ENCODE peak calls at places on chromosomes 5 and 9, in seven cellular contexts. V is choroid plexus epithelial cell; W is Calu3; P is activated T-cell treated with anti-CD3 and anti-CD28 coated beads, Interleukin-2, amount 50 U/mL, for 72 hours; X is SJSA1; J is KG1; L is iPS-NIHi11. K is an unnamed sample.

GRCh38 chr5:135481387-135481786 is 29.2 kb upstream of the TIFAB start:
- DNase-seq in W (no peak), X (no peak), J (peak), V (no peak), P (no peak), L (no peak), K (no peak)

GRCh38 chr9:29214702-29215248 is 1641.5 kb upstream of the C9orf72 start:
- DNase-seq in X (no peak), V (no peak), P (no peak), W (no peak), L (peak), J (no peak), K (peak)

GRCh38 chr5:8949908-8950307 is 596.0 kb downstream of the SEMA5A start:
- DNase-seq in J (no peak), L (no peak), X (no peak), V (no peak), W (no peak), P (no peak), K (no peak)

GRCh38 chr5:91403404-91403803 is 20.3 kb upstream of the ARRDC3 start:
- DNase-seq in V (peak), X (no peak), J (no peak), W (no peak), L (no peak), P (no peak), K (no peak)

GRCh38 chr5:141508808-141509611 is 20.1 kb downstream of the PCDHGC5 start:
- DNase-seq in W (no peak), X (peak), J (no peak), V (peak), L (peak), P (peak), K (peak)

GRCh38 chr5:54311178-54311811 is 922 bp upstream of the ARL15 start:
- DNase-seq in X (no peak), W (no peak), P (no peak), J (peak), V (peak), L (no peak), K (peak)

GRCh38 chr5:157172408-157172807 is 6.3 kb upstream of the GARIN3 start:
- DNase-seq in P (peak), J (no peak), X (no peak), W (no peak), V (no peak), L (no peak), K (no peak)

GRCh38 chr5:127757576-127757975 is 54.4 kb downstream of the CCDC192 start:
- DNase-seq in L (peak), V (peak), P (peak), X (peak), W (peak), J (no peak), K (peak)

GRCh38 chr5:158471179-158471924 is 612.4 kb upstream of the CLINT1 start:
- DNase-seq in W (no peak), X (no peak), V (no peak), J (no peak), L (no peak), P (no peak), K (peak)

GRCh38 chr9:38066167-38066906 is 2.7 kb downstream of the SHB start:
- DNase-seq in L (no peak), V (no peak), W (no peak), J (no peak), P (no peak), X (no peak), K (no peak)

GRCh38 chr9:90659626-90660364 is 17.2 kb upstream of the DIRAS2 start:
- DNase-seq in W (no peak), V (peak), X (no peak), L (no peak), J (no peak), P (no peak), K (no peak)

GRCh38 chr5:156584856-156585255 is 257.9 kb downstream of the SGCD start:
- DNase-seq in L (no peak), J (no peak), W (no peak), V (no peak), X (no peak), P (no peak), K (no peak)

GRCh38 chr5:103469288-103470065 is 93.1 kb downstream of the NUDT12 start:
- DNase-seq in V (peak), X (no peak), J (no peak), W (no peak), L (no peak), P (no peak), K (no peak)

GRCh38 chr9:84266087-84266561 is 74.4 kb downstream of the SLC28A3 start:
- DNase-seq in V (no peak), W (peak), J (no peak), P (no peak), X (no peak), L (peak), K (peak)